ENCODE peak calls at places on chromosomes 4 and X, in ten cellular contexts. One of them, this sample, is unnamed.

GRCh38 chr4:128639586-128640270 is 169.8 kb upstream of the JADE1 start:
- DNase-seq in pancreas: no peak
- DNase-seq in neuronal stem cell: no peak
- DNase-seq in heart right ventricle: peak; percentile 24
- DNase-seq in CD8-positive, alpha-beta memory T cell: no peak
- DNase-seq in astrocyte: peak; percentile 35
- DNase-seq in left ventricle myocardium inferior: no peak
- DNase-seq in IMR-90: no peak
- DNase-seq in GM23338: no peak
- DNase-seq in endodermal cell: no peak
- DNase-seq in this sample: no peak

GRCh38 chrX:13471269-13471668 is 98.1 kb upstream of the EGFL6 start:
- DNase-seq in astrocyte: no peak
- DNase-seq in GM23338: no peak
- DNase-seq in endodermal cell: peak; percentile 59
- DNase-seq in neuronal stem cell: no peak
- DNase-seq in CD8-positive, alpha-beta memory T cell: no peak
- DNase-seq in heart right ventricle: no peak
- DNase-seq in pancreas: no peak
- DNase-seq in left ventricle myocardium inferior: no peak
- DNase-seq in IMR-90: no peak
- DNase-seq in this sample: peak; percentile 96

GRCh38 chrX:154097003-154097596 is 417 bp downstream of the MECP2 start:
- DNase-seq in IMR-90: peak; percentile 51
- DNase-seq in endodermal cell: peak; percentile 79
- DNase-seq in GM23338: peak; percentile 69
- DNase-seq in left ventricle myocardium inferior: peak; percentile 72
- DNase-seq in CD8-positive, alpha-beta memory T cell: peak; percentile 67
- DNase-seq in neuronal stem cell: peak; percentile 75
- DNase-seq in astrocyte: peak; percentile 27
- DNase-seq in heart right ventricle: peak; percentile 77
- DNase-seq in pancreas: peak; percentile 56
- DNase-seq in this sample: peak; percentile 89

GRCh38 chr4:79083406-79084010 is 144.3 kb upstream of the PAQR3 start:
- DNase-seq in IMR-90: no peak
- DNase-seq in endodermal cell: no peak
- DNase-seq in GM23338: peak; percentile 65
- DNase-seq in CD8-positive, alpha-beta memory T cell: no peak
- DNase-seq in pancreas: no peak
- DNase-seq in astrocyte: no peak
- DNase-seq in heart right ventricle: no peak
- DNase-seq in left ventricle myocardium inferior: no peak
- DNase-seq in neuronal stem cell: peak; percentile 14
- DNase-seq in this sample: no peak

GRCh38 chr4:147034372-147034771 is 88.7 kb upstream of the TTC29 start:
- DNase-seq in heart right ventricle: no peak
- DNase-seq in CD8-positive, alpha-beta memory T cell: no peak
- DNase-seq in neuronal stem cell: no peak
- DNase-seq in astrocyte: peak; percentile 49
- DNase-seq in endodermal cell: no peak
- DNase-seq in left ventricle myocardium inferior: no peak
- DNase-seq in GM23338: no peak
- DNase-seq in IMR-90: peak; percentile 7
- DNase-seq in pancreas: no peak
- DNase-seq in this sample: no peak

GRCh38 chrX:112087545-112087944 is 5.0 kb upstream of the TRPC5 start:
- DNase-seq in astrocyte: no peak
- DNase-seq in endodermal cell: no peak
- DNase-seq in pancreas: no peak
- DNase-seq in CD8-positive, alpha-beta memory T cell: no peak
- DNase-seq in left ventricle myocardium inferior: no peak
- DNase-seq in neuronal stem cell: no peak
- DNase-seq in IMR-90: no peak
- DNase-seq in heart right ventricle: no peak
- DNase-seq in GM23338: no peak
- DNase-seq in this sample: no peak

GRCh38 chr4:15354358-15354757 is 73.5 kb upstream of the C1QTNF7 start:
- DNase-seq in left ventricle myocardium inferior: no peak
- DNase-seq in pancreas: no peak
- DNase-seq in heart right ventricle: no peak
- DNase-seq in CD8-positive, alpha-beta memory T cell: no peak
- DNase-seq in IMR-90: no peak
- DNase-seq in GM23338: no peak
- DNase-seq in endodermal cell: no peak
- DNase-seq in neuronal stem cell: no peak
- DNase-seq in astrocyte: no peak
- DNase-seq in this sample: no peak

GRCh38 chr4:185796176-185796575 is 15.8 kb downstream of the SORBS2 start:
- DNase-seq in left ventricle myocardium inferior: no peak
- DNase-seq in CD8-positive, alpha-beta memory T cell: no peak
- DNase-seq in endodermal cell: no peak
- DNase-seq in neuronal stem cell: no peak
- DNase-seq in IMR-90: no peak
- DNase-seq in GM23338: no peak
- DNase-seq in heart right ventricle: no peak
- DNase-seq in pancreas: no peak
- DNase-seq in astrocyte: no peak
- DNase-seq in this sample: no peak

GRCh38 chr4:55345980-55346850 is at the start of gene SRD5A3:
- DNase-seq in CD8-positive, alpha-beta memory T cell: peak; percentile 75
- DNase-seq in left ventricle myocardium inferior: peak; percentile 89
- DNase-seq in IMR-90: peak; percentile 71
- DNase-seq in neuronal stem cell: peak; percentile 79
- DNase-seq in GM23338: peak; percentile 89
- DNase-seq in endodermal cell: peak; percentile 95
- DNase-seq in pancreas: peak; percentile 91
- DNase-seq in astrocyte: peak; percentile 63
- DNase-seq in heart right ventricle: peak; percentile 91
- DNase-seq in this sample: peak; percentile 86

GRCh38 chr4:55345054-55345453 is 988 bp upstream of the SRD5A3 start:
- DNase-seq in IMR-90: no peak
- DNase-seq in left ventricle myocardium inferior: no peak
- DNase-seq in heart right ventricle: no peak
- DNase-seq in endodermal cell: no peak
- DNase-seq in pancreas: no peak
- DNase-seq in neuronal stem cell: no peak
- DNase-seq in astrocyte: no peak
- DNase-seq in GM23338: no peak
- DNase-seq in CD8-positive, alpha-beta memory T cell: no peak
- DNase-seq in this sample: no peak

GRCh38 chr4:55348436-55348835 is 2.4 kb downstream of the SRD5A3 start:
- DNase-seq in GM23338: no peak
- DNase-seq in left ventricle myocardium inferior: no peak
- DNase-seq in heart right ventricle: no peak
- DNase-seq in astrocyte: no peak
- DNase-seq in IMR-90: peak; percentile 82
- DNase-seq in endodermal cell: no peak
- DNase-seq in CD8-positive, alpha-beta memory T cell: no peak
- DNase-seq in neuronal stem cell: no peak
- DNase-seq in pancreas: no peak
- DNase-seq in this sample: no peak

GRCh38 chr4:55346851-55347255 is 811 bp downstream of the SRD5A3 start:
- DNase-seq in CD8-positive, alpha-beta memory T cell: no peak
- DNase-seq in endodermal cell: no peak
- DNase-seq in GM23338: no peak
- DNase-seq in pancreas: no peak
- DNase-seq in neuronal stem cell: no peak
- DNase-seq in IMR-90: no peak
- DNase-seq in left ventricle myocardium inferior: no peak
- DNase-seq in heart right ventricle: peak; percentile 16
- DNase-seq in astrocyte: no peak
- DNase-seq in this sample: no peak

DNA sequence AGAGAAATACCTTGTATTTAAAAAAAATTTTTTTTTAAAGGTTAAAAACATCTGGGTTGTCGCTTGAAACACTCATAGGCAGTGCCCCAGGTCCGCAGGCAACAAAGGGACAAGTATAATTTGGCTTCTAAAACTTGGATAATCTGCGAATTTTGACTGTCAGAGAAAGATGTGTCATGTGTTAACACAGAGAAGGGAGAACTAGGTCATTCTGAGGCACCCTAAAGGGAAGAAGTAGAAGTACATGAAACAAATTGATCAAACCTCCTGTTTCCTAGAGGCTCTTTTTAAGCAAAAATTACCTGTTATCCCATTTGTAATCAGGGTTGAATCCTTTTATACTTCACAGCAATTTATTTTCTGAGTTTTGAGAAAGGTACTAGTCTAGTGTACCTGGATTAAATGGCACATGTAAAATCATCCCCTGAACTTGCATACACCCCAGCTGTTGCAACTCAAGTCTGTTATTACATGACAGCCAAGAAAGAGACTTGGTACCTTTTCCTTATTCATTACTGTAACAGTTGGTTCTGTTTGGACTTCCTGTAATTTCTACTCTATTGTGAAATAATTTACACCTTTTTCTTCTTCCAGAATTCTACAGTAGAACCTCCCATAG is 1.7 kb downstream of the SRD5A3 start:
- DNase-seq in GM23338: no peak
- DNase-seq in IMR-90: no peak
- DNase-seq in CD8-positive, alpha-beta memory T cell: no peak
- DNase-seq in pancreas: no peak
- DNase-seq in left ventricle myocardium inferior: no peak
- DNase-seq in astrocyte: no peak
- DNase-seq in heart right ventricle: no peak
- DNase-seq in neuronal stem cell: no peak
- DNase-seq in endodermal cell: no peak
- DNase-seq in this sample: no peak
- H3K27ac ChIP-seq in GM23338: no peak overlapping the region
- H3K27ac ChIP-seq in IMR-90: no peak overlapping the region
- H3K27ac ChIP-seq in CD8-positive, alpha-beta memory T cell: peak overlapping the region; percentile 80
- H3K27ac ChIP-seq in pancreas: peak overlapping the region; percentile 90
- H3K27ac ChIP-seq in left ventricle myocardium inferior: peak overlapping the region; percentile 98
- H3K27ac ChIP-seq in astrocyte: no peak overlapping the region
- H3K27ac ChIP-seq in heart right ventricle: peak overlapping the region; percentile 44
- H3K27ac ChIP-seq in neuronal stem cell: no peak overlapping the region
- H3K27ac ChIP-seq in endodermal cell: no peak overlapping the region
- H3K27ac ChIP-seq in this sample: no peak overlapping the region

GRCh38 chrX:100635989-100636320 is 651 bp downstream of the TSPAN6 start:
- DNase-seq in astrocyte: no peak
- DNase-seq in endodermal cell: no peak
- DNase-seq in GM23338: peak; percentile 38
- DNase-seq in CD8-positive, alpha-beta memory T cell: no peak
- DNase-seq in neuronal stem cell: no peak
- DNase-seq in left ventricle myocardium inferior: no peak
- DNase-seq in heart right ventricle: no peak
- DNase-seq in IMR-90: no peak
- DNase-seq in pancreas: no peak
- DNase-seq in this sample: no peak
- H3K4me3 ChIP-seq in astrocyte: peak overlapping the region; percentile 80
- H3K4me3 ChIP-seq in endodermal cell: peak overlapping the region; percentile 87
- H3K4me3 ChIP-seq in GM23338: peak overlapping the region; percentile 65
- H3K4me3 ChIP-seq in CD8-positive, alpha-beta memory T cell: peak overlapping the region; percentile 45
- H3K4me3 ChIP-seq in neuronal stem cell: peak overlapping the region; percentile 91
- H3K4me3 ChIP-seq in left ventricle myocardium inferior: peak overlapping the region; percentile 73
- H3K4me3 ChIP-seq in heart right ventricle: peak overlapping the region; percentile 57
- H3K4me3 ChIP-seq in IMR-90: peak overlapping the region; percentile 63
- H3K4me3 ChIP-seq in pancreas: peak overlapping the region; percentile 32
- H3K4me3 ChIP-seq in this sample: peak overlapping the region; percentile 58

GRCh38 chr4:126851391-126851790 is 781.4 kb upstream of the INTU start:
- DNase-seq in pancreas: no peak
- DNase-seq in endodermal cell: no peak
- DNase-seq in astrocyte: peak; percentile 78
- DNase-seq in neuronal stem cell: no peak
- DNase-seq in GM23338: no peak
- DNase-seq in CD8-positive, alpha-beta memory T cell: no peak
- DNase-seq in heart right ventricle: no peak
- DNase-seq in IMR-90: peak; percentile 17
- DNase-seq in left ventricle myocardium inferior: no peak
- DNase-seq in this sample: no peak

GRCh38 chr4:126856906-126857305 is 775.9 kb upstream of the INTU start:
- DNase-seq in astrocyte: no peak
- DNase-seq in heart right ventricle: no peak
- DNase-seq in endodermal cell: no peak
- DNase-seq in pancreas: no peak
- DNase-seq in GM23338: no peak
- DNase-seq in CD8-positive, alpha-beta memory T cell: no peak
- DNase-seq in IMR-90: no peak
- DNase-seq in neuronal stem cell: no peak
- DNase-seq in left ventricle myocardium inferior: no peak
- DNase-seq in this sample: no peak

GRCh38 chr4:126859314-126859713 is 773.4 kb upstream of the INTU start:
- DNase-seq in astrocyte: no peak
- DNase-seq in CD8-positive, alpha-beta memory T cell: no peak
- DNase-seq in heart right ventricle: no peak
- DNase-seq in endodermal cell: no peak
- DNase-seq in IMR-90: no peak
- DNase-seq in GM23338: no peak
- DNase-seq in left ventricle myocardium inferior: no peak
- DNase-seq in neuronal stem cell: no peak
- DNase-seq in pancreas: no peak
- DNase-seq in this sample: no peak

GRCh38 chr4:126850286-126850685 is 782.5 kb upstream of the INTU start:
- DNase-seq in astrocyte: peak; percentile 99
- DNase-seq in left ventricle myocardium inferior: no peak
- DNase-seq in CD8-positive, alpha-beta memory T cell: no peak
- DNase-seq in heart right ventricle: no peak
- DNase-seq in endodermal cell: peak; percentile 48
- DNase-seq in GM23338: no peak
- DNase-seq in neuronal stem cell: no peak
- DNase-seq in pancreas: no peak
- DNase-seq in IMR-90: peak; percentile 99
- DNase-seq in this sample: no peak

DNA sequence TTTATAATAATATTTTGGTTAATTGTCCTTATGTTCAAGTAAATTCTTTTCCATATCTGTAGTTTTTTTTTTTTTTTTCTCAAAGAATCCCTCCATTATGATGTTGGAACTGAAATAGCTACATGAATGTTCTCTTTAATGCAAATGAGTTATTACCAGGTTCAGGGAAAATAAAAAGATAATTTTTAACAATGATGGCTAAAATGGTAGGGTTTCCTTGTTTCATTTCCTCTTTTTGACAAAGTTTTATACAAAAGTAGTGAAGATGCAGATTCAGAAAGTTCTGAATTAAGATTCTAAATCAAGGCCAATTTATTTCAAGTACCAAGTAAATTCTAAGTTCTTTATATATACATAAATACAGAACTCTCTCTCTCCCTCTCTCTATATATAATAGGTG is 779.0 kb upstream of the INTU start:
- DNase-seq in left ventricle myocardium inferior: no peak
- DNase-seq in heart right ventricle: no peak
- DNase-seq in neuronal stem cell: no peak
- DNase-seq in CD8-positive, alpha-beta memory T cell: no peak
- DNase-seq in pancreas: no peak
- DNase-seq in endodermal cell: no peak
- DNase-seq in GM23338: no peak
- DNase-seq in astrocyte: no peak
- DNase-seq in IMR-90: no peak
- DNase-seq in this sample: no peak
- H3K27ac ChIP-seq in left ventricle myocardium inferior: no peak overlapping the region
- H3K27ac ChIP-seq in heart right ventricle: no peak overlapping the region
- H3K27ac ChIP-seq in neuronal stem cell: no peak overlapping the region
- H3K27ac ChIP-seq in CD8-positive, alpha-beta memory T cell: no peak overlapping the region
- H3K27ac ChIP-seq in pancreas: no peak overlapping the region
- H3K27ac ChIP-seq in endodermal cell: no peak overlapping the region
- H3K27ac ChIP-seq in GM23338: no peak overlapping the region
- H3K27ac ChIP-seq in astrocyte: no peak overlapping the region
- H3K27ac ChIP-seq in IMR-90: no peak overlapping the region
- H3K27ac ChIP-seq in this sample: no peak overlapping the region

DNA sequence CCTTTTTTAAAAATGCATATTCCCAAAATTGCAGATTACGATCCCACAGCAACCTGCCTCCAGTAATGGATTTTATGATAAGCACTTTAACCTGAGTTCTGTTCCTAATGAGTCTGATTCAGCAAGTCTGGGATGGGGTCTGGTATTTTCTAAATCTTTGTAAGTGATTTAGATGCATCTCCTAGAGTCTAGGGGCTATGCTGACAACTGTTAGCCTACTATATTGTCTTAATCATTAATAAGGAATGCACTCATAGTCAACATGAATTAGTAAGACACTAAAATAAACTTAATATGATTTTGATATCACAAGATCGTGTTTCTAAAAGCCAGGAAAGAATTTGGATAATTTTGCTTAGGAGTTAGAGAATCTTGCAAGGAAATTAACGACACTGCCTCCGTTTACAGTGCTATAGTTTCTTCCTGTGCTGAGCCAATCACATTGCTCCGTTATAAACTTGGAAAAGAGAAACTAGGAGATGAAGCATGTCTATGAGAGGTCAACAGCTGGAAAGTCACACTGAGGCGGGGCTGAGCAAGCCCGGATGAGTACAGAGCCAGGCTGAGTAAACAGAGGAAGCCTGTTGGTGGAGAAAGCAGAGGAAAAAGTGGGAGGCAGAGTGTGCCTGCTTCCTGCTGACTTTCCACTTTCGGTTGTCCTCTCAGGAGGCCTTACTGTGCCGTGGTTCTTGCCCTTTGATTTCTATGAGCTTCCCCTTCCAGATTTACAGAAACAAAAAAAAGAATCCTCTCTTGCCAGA is 5.4 kb downstream of the SCARB2 start:
- DNase-seq in IMR-90: peak; percentile 94
- DNase-seq in endodermal cell: no peak
- DNase-seq in heart right ventricle: peak; percentile 68
- DNase-seq in GM23338: no peak
- DNase-seq in CD8-positive, alpha-beta memory T cell: no peak
- DNase-seq in left ventricle myocardium inferior: peak; percentile 80
- DNase-seq in neuronal stem cell: no peak
- DNase-seq in pancreas: peak; percentile 77
- DNase-seq in astrocyte: peak; percentile 73
- DNase-seq in this sample: peak; percentile 42
- H3K4me3 ChIP-seq in IMR-90: peak overlapping the region; percentile 29
- H3K4me3 ChIP-seq in endodermal cell: no peak overlapping the region
- H3K4me3 ChIP-seq in heart right ventricle: peak overlapping the region; percentile 37
- H3K4me3 ChIP-seq in GM23338: no peak overlapping the region
- H3K4me3 ChIP-seq in CD8-positive, alpha-beta memory T cell: no peak overlapping the region
- H3K4me3 ChIP-seq in left ventricle myocardium inferior: peak overlapping the region; percentile 51
- H3K4me3 ChIP-seq in neuronal stem cell: no peak overlapping the region
- H3K4me3 ChIP-seq in pancreas: no peak overlapping the region
- H3K4me3 ChIP-seq in astrocyte: peak overlapping the region; percentile 27
- H3K4me3 ChIP-seq in this sample: peak overlapping the region; percentile 9